ENCODE peak calls at places on chromosomes 12 and 14, in nine cellular contexts. H, L, T, W, J, E, S, C and R are unnamed samples.
A peak's percentile ranks its signal among the peaks of the same experiment; 100 is the strongest.

GRCh38 chr14:49314756-49315155 is 271.4 kb downstream of the RPS29 start:
- DNase-seq in H (no peak), L (no peak), T (no peak), W (no peak), J (no peak), E (no peak), S (no peak), C (peak; percentile 60), R (no peak)

GRCh38 chr14:49769171-49769570 is 1.2 kb downstream of the KLHDC2 start:
- DNase-seq in H (no peak), L (no peak), T (peak; percentile 36), W (no peak), J (no peak), E (peak; percentile 39), S (no peak), C (no peak), R (no peak)

GRCh38 chr12:55847603-55848329 is 5.0 kb upstream of the MMP19 start:
- DNase-seq in H (no peak), L (peak; percentile 64), T (peak; percentile 82), W (no peak), J (peak; percentile 89), E (peak; percentile 66), S (peak; percentile 93), C (peak; percentile 77), R (peak; percentile 62)

GRCh38 chr12:8081228-8081920 is 700 bp upstream of the NECAP1 start:
- DNase-seq in H (no peak), L (no peak), T (no peak), W (peak; percentile 9), J (no peak), E (no peak), S (no peak), C (no peak), R (no peak)

GRCh38 chr12:114263031-114263825 is 142.7 kb downstream of the TBX5 start:
- DNase-seq in H (no peak), L (no peak), T (no peak), W (no peak), J (no peak), E (no peak), S (no peak), C (no peak), R (no peak)

GRCh38 chr14:24943024-24943423 is 106.9 kb downstream of the STXBP6 start:
- DNase-seq in H (no peak), L (no peak), T (no peak), W (no peak), J (no peak), E (no peak), S (peak; percentile 28), C (peak; percentile 7), R (no peak)

GRCh38 chr12:113056631-113057488 is at the start of gene DTX1:
- DNase-seq in H (no peak), L (no peak), T (no peak), W (peak; percentile 12), J (no peak), E (no peak), S (peak; percentile 57), C (peak; percentile 12), R (peak; percentile 63)

GRCh38 chr14:67370830-67371229 is 10.7 kb downstream of the EIF2S1 start:
- DNase-seq in H (no peak), L (no peak), T (no peak), W (no peak), J (no peak), E (no peak), S (no peak), C (no peak), R (no peak)

GRCh38 chr12:39354955-39355354 is 88.0 kb downstream of the KIF21A start:
- DNase-seq in H (no peak), L (no peak), T (no peak), W (no peak), J (no peak), E (no peak), S (no peak), C (no peak), R (no peak)

GRCh38 chr14:38646391-38646790 is 390.5 kb upstream of the CLEC14A start:
- DNase-seq in H (no peak), L (no peak), T (no peak), W (no peak), J (no peak), E (no peak), S (no peak), C (no peak), R (no peak)

GRCh38 chr12:79975143-79975542 is 40.2 kb upstream of the PPP1R12A start:
- DNase-seq in H (no peak), L (no peak), T (no peak), W (no peak), J (no peak), E (no peak), S (no peak), C (no peak), R (no peak)

GRCh38 chr12:101042211-101042610 is 167.8 kb downstream of the SLC5A8 start:
- DNase-seq in H (no peak), L (no peak), T (no peak), W (no peak), J (no peak), E (no peak), S (no peak), C (no peak), R (no peak)

GRCh38 chr12:974281-974862 is 16.7 kb upstream of the ERC1 start:
- DNase-seq in H (no peak), L (no peak), T (no peak), W (no peak), J (no peak), E (no peak), S (no peak), C (no peak), R (no peak)

GRCh38 chr12:4807813-4808212 is 87.6 kb downstream of the GALNT8 start:
- DNase-seq in H (no peak), L (no peak), T (no peak), W (no peak), J (no peak), E (no peak), S (no peak), C (no peak), R (no peak)

GRCh38 chr14:59356783-59357182 is 108.4 kb downstream of the GPR135 start:
- DNase-seq in H (no peak), L (no peak), T (no peak), W (no peak), J (no peak), E (no peak), S (no peak), C (no peak), R (no peak)

GRCh38 chr14:90983560-90983959 is 76.9 kb downstream of the RPS6KA5 start:
- DNase-seq in H (no peak), L (no peak), T (no peak), W (no peak), J (no peak), E (no peak), S (no peak), C (no peak), R (no peak)

GRCh38 chr12:10466311-10466710 is 13.1 kb upstream of the KLRC1 start:
- DNase-seq in H (no peak), L (no peak), T (no peak), W (no peak), J (no peak), E (no peak), S (no peak), C (no peak), R (no peak)
- H3K4me3 ChIP-seq in H (no peak overlapping the region), L (no peak overlapping the region), T (no peak overlapping the region), W (no peak overlapping the region), J (no peak overlapping the region), E (no peak overlapping the region), S (no peak overlapping the region), C (no peak overlapping the region), R (no peak overlapping the region)

GRCh38 chr12:52546126-52546525 is 6.8 kb downstream of the KRT71 start:
- DNase-seq in H (no peak), L (no peak), T (no peak), W (no peak), J (no peak), E (no peak), S (no peak), C (no peak), R (no peak)
- TF ChIP-seq CTCF in H (no peak), L (no peak), T (no peak), W (no peak), J (no peak), E (no peak), S (no peak), C (no peak), R (no peak)

GRCh38 chr14:71594828-71595227 is 337.4 kb upstream of the RGS6 start:
- DNase-seq in H (no peak), L (no peak), T (no peak), W (no peak), J (no peak), E (no peak), S (no peak), C (no peak), R (no peak)

GRCh38 chr14:71591929-71592328 is 340.3 kb upstream of the RGS6 start:
- DNase-seq in H (no peak), L (no peak), T (no peak), W (no peak), J (no peak), E (no peak), S (no peak), C (peak; percentile 84), R (no peak)

GRCh38 chr14:71593966-71594365 is 338.3 kb upstream of the RGS6 start:
- DNase-seq in H (no peak), L (no peak), T (no peak), W (no peak), J (no peak), E (no peak), S (no peak), C (no peak), R (no peak)

GRCh38 chr14:71590131-71590530 is 342.1 kb upstream of the RGS6 start:
- DNase-seq in H (no peak), L (no peak), T (no peak), W (no peak), J (no peak), E (no peak), S (no peak), C (no peak), R (no peak)

GRCh38 chr14:71592361-71592760 is 339.9 kb upstream of the RGS6 start:
- DNase-seq in H (no peak), L (no peak), T (no peak), W (peak; percentile 52), J (no peak), E (peak; percentile 32), S (no peak), C (no peak), R (no peak)
- H3K27ac ChIP-seq in H (no peak overlapping the region), L (no peak overlapping the region), T (no peak overlapping the region), W (no peak overlapping the region), J (no peak overlapping the region), E (no peak overlapping the region), S (no peak overlapping the region), C (peak overlapping the region; percentile 30), R (no peak overlapping the region)

DNA sequence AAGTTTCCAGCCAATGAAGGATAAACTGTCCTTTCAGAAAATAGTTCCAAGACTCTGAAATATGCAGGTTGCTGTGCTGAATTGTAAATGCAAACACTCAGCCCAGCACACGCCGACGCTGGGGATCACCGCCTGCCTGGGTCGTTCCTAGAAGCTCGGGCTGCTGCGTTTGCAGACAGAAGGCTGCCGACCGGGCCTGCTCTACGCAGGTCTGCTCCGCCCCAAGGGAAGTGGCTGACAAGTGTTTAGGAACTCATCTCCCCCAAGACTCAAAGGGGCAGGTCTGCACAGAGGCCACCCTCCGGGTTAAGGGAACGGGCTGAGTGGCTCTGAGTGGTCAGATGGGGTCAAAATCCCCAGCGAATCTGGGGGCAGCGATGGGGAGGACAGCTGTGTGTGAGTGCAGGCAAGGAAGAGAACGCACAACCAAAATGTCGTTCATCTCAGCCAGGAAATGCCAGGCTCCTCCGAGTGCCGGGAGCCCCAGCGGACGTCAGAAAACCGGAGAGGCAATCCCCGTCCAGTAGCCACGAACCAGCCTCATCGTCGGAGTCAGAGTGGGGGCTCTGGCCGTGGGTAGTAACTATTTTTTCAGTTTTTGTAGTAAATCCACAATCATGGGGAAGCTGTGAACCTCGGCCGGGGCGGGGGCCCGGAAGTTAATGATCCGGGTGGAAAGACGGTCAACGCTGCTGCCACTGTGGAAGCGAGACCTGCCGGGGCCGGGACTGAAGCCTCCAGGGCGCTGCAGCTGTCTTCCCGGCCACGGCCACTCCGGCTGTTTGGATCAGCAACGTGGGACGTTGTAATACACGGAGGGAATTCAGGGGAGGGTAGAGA is 6.0 kb downstream of the GALNT9 start:
- DNase-seq in H (no peak), L (no peak), T (no peak), W (no peak), J (no peak), E (no peak), S (no peak), C (no peak), R (no peak)
- H3K4me3 ChIP-seq in H (no peak overlapping the region), L (peak overlapping the region; percentile 4), T (no peak overlapping the region), W (no peak overlapping the region), J (no peak overlapping the region), E (no peak overlapping the region), S (no peak overlapping the region), C (no peak overlapping the region), R (peak overlapping the region; percentile 15)